ENCODE peak calls at places on chromosomes 5 and 9, in four cellular contexts. I, Q, N and U are unnamed samples.

GRCh38 chr9:899440-900184 is 58.1 kb downstream of the DMRT1 start:
- DNase-seq in Q (no peak), N (no peak), I (no peak), U (no peak)

GRCh38 chr5:136056336-136056735 is 27.5 kb downstream of the TGFBI start:
- DNase-seq in I (no peak), N (no peak), Q (no peak), U (no peak)

GRCh38 chr5:180330810-180331646 is 22.1 kb downstream of the GFPT2 start:
- DNase-seq in N (no peak), Q (no peak), I (no peak), U (no peak)

GRCh38 chr9:133708770-133709611 is 29.2 kb downstream of the SARDH start:
- DNase-seq in N (peak), Q (no peak), I (peak), U (peak)

GRCh38 chr9:131179561-131180219 is 54.3 kb downstream of the NUP214 start:
- DNase-seq in I (no peak), N (no peak), Q (no peak), U (no peak)

GRCh38 chr5:168807261-168807660 is 228.1 kb upstream of the PANK3 start:
- DNase-seq in Q (no peak), N (no peak), I (no peak), U (no peak)

GRCh38 chr5:147168578-147169327 is 66.1 kb upstream of the STK32A start:
- DNase-seq in Q (no peak), N (no peak), I (no peak), U (no peak)

GRCh38 chr5:132272341-132273210 is 15.1 kb downstream of the PDLIM4 start:
- DNase-seq in N (peak), I (peak), Q (peak), U (no peak)

GRCh38 chr5:73912755-73913365 is 286.9 kb downstream of the ARHGEF28 start:
- DNase-seq in Q (no peak), N (no peak), I (no peak), U (no peak)

GRCh38 chr9:91261417-91261816 is 100.3 kb downstream of the AUH start:
- DNase-seq in I (no peak), Q (no peak), N (no peak), U (no peak)

GRCh38 chr9:75941577-75942311 is 51.3 kb downstream of the PCSK5 start:
- DNase-seq in Q (no peak), N (no peak), I (no peak), U (no peak)